ENCODE peak calls at places on chromosome 7, in five cellular contexts. V, A, S, I and G are unnamed samples.

GRCh38 chr7:105651798-105652197 is 70.5 kb upstream of the EFCAB10 start:
- DNase-seq in V (no peak), A (no peak), S (no peak), I (no peak), G (no peak)

GRCh38 chr7:55565693-55566092 is 6.6 kb downstream of the VOPP1 start:
- DNase-seq in V (no peak), A (no peak), S (peak; percentile 54), I (no peak), G (no peak)

GRCh38 chr7:126605553-126605952 is 647.2 kb downstream of the GRM8 start:
- DNase-seq in V (no peak), A (no peak), S (no peak), I (no peak), G (no peak)

GRCh38 chr7:39527951-39528350 is 38.3 kb upstream of the YAE1 start:
- DNase-seq in V (no peak), A (no peak), S (no peak), I (no peak), G (no peak)

GRCh38 chr7:138945169-138945568 is 36.0 kb downstream of the KIAA1549 start:
- DNase-seq in V (no peak), A (no peak), S (no peak), I (no peak), G (no peak)

GRCh38 chr7:28330384-28331070 is 81.8 kb upstream of the CREB5 start:
- DNase-seq in V (no peak), A (no peak), S (no peak), I (no peak), G (no peak)

GRCh38 chr7:116877443-116878217 is 15.2 kb downstream of the CAPZA2 start:
- DNase-seq in V (no peak), A (no peak), S (no peak), I (no peak), G (no peak)

GRCh38 chr7:126574276-126574675 is 678.5 kb downstream of the GRM8 start:
- DNase-seq in V (no peak), A (no peak), S (peak; percentile 26), I (no peak), G (no peak)

GRCh38 chr7:150447966-150448788 is 2.3 kb upstream of the GIMAP8 start:
- DNase-seq in V (no peak), A (no peak), S (no peak), I (no peak), G (no peak)

GRCh38 chr7:127256326-127256725 is 3.6 kb upstream of the GRM8 start:
- DNase-seq in V (no peak), A (no peak), S (no peak), I (no peak), G (no peak)

GRCh38 chr7:91408388-91409154 is 144.3 kb downstream of the FZD1 start:
- DNase-seq in V (no peak), A (no peak), S (no peak), I (no peak), G (no peak)

GRCh38 chr7:93981480-93981874 is 22.7 kb downstream of the BET1 start:
- DNase-seq in V (no peak), A (no peak), S (no peak), I (no peak), G (no peak)

GRCh38 chr7:113824117-113824823 is 94.5 kb downstream of the PPP1R3A start:
- DNase-seq in V (no peak), A (no peak), S (no peak), I (no peak), G (no peak)

GRCh38 chr7:78905449-78905848 is 548.0 kb downstream of the MAGI2 start:
- DNase-seq in V (no peak), A (no peak), S (no peak), I (no peak), G (no peak)

GRCh38 chr7:98136423-98136822 is 29.8 kb downstream of the LMTK2 start:
- DNase-seq in V (no peak), A (no peak), S (no peak), I (no peak), G (no peak)

GRCh38 chr7:151503902-151504714 is 15.6 kb downstream of the RHEB start:
- DNase-seq in V (peak; percentile 67), A (no peak), S (peak; percentile 81), I (no peak), G (no peak)

GRCh38 chr7:35869810-35870209 is 69.0 kb downstream of the SEPTIN7 start:
- DNase-seq in V (peak; percentile 67), A (no peak), S (no peak), I (no peak), G (no peak)

GRCh38 chr7:146131701-146132100 is 15.1 kb downstream of the CNTNAP2 start:
- DNase-seq in V (no peak), A (no peak), S (no peak), I (no peak), G (no peak)

GRCh38 chr7:99595111-99595745 is 2.8 kb upstream of the TMEM225B start:
- DNase-seq in V (no peak), A (no peak), S (no peak), I (no peak), G (no peak)

GRCh38 chr7:30548762-30549344 is 44.2 kb upstream of the GGCT start:
- DNase-seq in V (no peak), A (peak; percentile 54), S (peak; percentile 83), I (peak; percentile 42), G (peak; percentile 41)